ENCODE peak calls at places on chromosomes 16 and 17, in five cellular contexts. D, R, E, P and K are unnamed samples.

GRCh38 chr17:74512624-74513084 is 18.6 kb downstream of the CD300LB start:
- DNase-seq in D (no peak), R (no peak), E (no peak), P (no peak), K (no peak)

GRCh38 chr17:21019976-21020575 is 22.7 kb downstream of the USP22 start:
- DNase-seq in D (no peak), R (no peak), E (peak), P (no peak), K (peak)

GRCh38 chr16:17318200-17318599 is 152.6 kb downstream of the XYLT1 start:
- DNase-seq in D (no peak), R (peak), E (no peak), P (no peak), K (peak)

GRCh38 chr16:87874639-87875472 is 5.5 kb upstream of the SLC7A5 start:
- DNase-seq in D (peak), R (no peak), E (no peak), P (no peak), K (no peak)

GRCh38 chr17:40564883-40565744 is at the start of gene CCR7:
- DNase-seq in D (peak), R (no peak), E (no peak), P (no peak), K (no peak)

GRCh38 chr16:19690196-19690595 is 27.8 kb downstream of the KNOP1 start:
- DNase-seq in D (no peak), R (no peak), E (no peak), P (no peak), K (no peak)

GRCh38 chr17:81057079-81057730 is 22.3 kb downstream of the BAIAP2 start:
- DNase-seq in D (no peak), R (no peak), E (peak), P (no peak), K (no peak)

GRCh38 chr16:11621539-11621919 is 34.8 kb upstream of the LITAF start:
- DNase-seq in D (no peak), R (no peak), E (no peak), P (no peak), K (no peak)

GRCh38 chr17:17981330-17981729 is 8.7 kb downstream of the DRC3 start:
- DNase-seq in D (no peak), R (no peak), E (no peak), P (no peak), K (no peak)

GRCh38 chr17:39676198-39676819 is 8.1 kb downstream of the PNMT start:
- DNase-seq in D (peak), R (no peak), E (peak), P (no peak), K (no peak)

GRCh38 chr17:2981325-2981724 is 82.1 kb downstream of the OR1D5 start:
- DNase-seq in D (no peak), R (no peak), E (no peak), P (no peak), K (no peak)